ENCODE peak calls at places on chromosome 20, in seven cellular contexts. N is heart right ventricle, J is GM06990, L is brain microvascular endothelial cell, P is mammary epithelial cell, O is bronchial epithelial cell, Y is ovary. A is an unnamed sample. For H3K27me3 and H3K36me3, the result is how much of the 10 kb centered on the place peaks cover.

GRCh38 chr20:8721098-8721497 is 347.8 kb upstream of the PLCB4 start:
- DNase-seq in N (no peak), J (no peak), O (peak), P (peak), Y (no peak), L (peak), A (peak)

GRCh38 chr20:8652396-8652795 is 416.5 kb upstream of the PLCB4 start:
- DNase-seq in N (no peak), P (no peak), Y (no peak), L (no peak), O (no peak), J (no peak), A (no peak)

GRCh38 chr20:58649288-58650180 is 1.5 kb upstream of the STX16 start:
- DNase-seq in P (no peak), O (no peak), N (peak), Y (peak), L (no peak), J (peak), A (no peak)

GRCh38 chr20:20752712-20753111 is 40.3 kb upstream of the RALGAPA2 start:
- DNase-seq in P (no peak), N (no peak), Y (no peak), O (no peak), J (no peak), L (no peak), A (no peak)

GRCh38 chr20:3678893-3679720 is 2.7 kb downstream of the ADAM33 start:
- DNase-seq in J (no peak), P (no peak), L (no peak), N (no peak), O (no peak), Y (peak), A (no peak)

GRCh38 chr20:51457281-51457932 is 85.1 kb downstream of the NFATC2 start:
- DNase-seq in P (peak), Y (peak), O (peak), L (peak), N (peak), J (no peak), A (peak)

GRCh38 chr20:2136275-2136674 is 34.6 kb downstream of the STK35 start:
- DNase-seq in L (no peak), N (no peak), Y (no peak), J (no peak), P (no peak), O (no peak), A (no peak)

GRCh38 chr20:40956503-40956902 is 72.1 kb upstream of the TOP1 start:
- DNase-seq in O (no peak), P (no peak), Y (no peak), J (no peak), L (no peak), N (no peak), A (no peak)

GRCh38 chr20:35232575-35232974 is 6.1 kb downstream of the MMP24 start:
- DNase-seq in L (peak), J (no peak), N (no peak), O (no peak), Y (no peak), P (no peak), A (peak)

GRCh38 chr20:17925300-17925939 is 43.2 kb downstream of the SNX5 start:
- DNase-seq in N (no peak), P (no peak), O (no peak), J (no peak), L (no peak), Y (no peak), A (no peak)

GRCh38 chr20:54257090-54257816 is 49.4 kb downstream of the PFDN4 start:
- DNase-seq in J (no peak), P (peak), O (peak), Y (no peak), N (no peak), L (peak), A (peak)

GRCh38 chr20:11980263-11980662 is 62.6 kb downstream of the BTBD3 start:
- DNase-seq in N (no peak), Y (no peak), O (no peak), L (no peak), P (no peak), J (no peak), A (no peak)

GRCh38 chr20:41031243-41031619 is 2.6 kb downstream of the TOP1 start:
- DNase-seq in L (no peak), O (no peak), P (no peak), J (no peak), N (no peak), Y (no peak), A (no peak)

GRCh38 chr20:52410746-52411317 is 219.3 kb upstream of the ZFP64 start:
- DNase-seq in Y (no peak), N (no peak), J (no peak), O (no peak), P (no peak), L (no peak), A (no peak)

GRCh38 chr20:37349517-37350491 is 3.9 kb downstream of the SRC start:
- DNase-seq in J (no peak), L (no peak), Y (peak), O (no peak), N (no peak), P (no peak), A (no peak)

GRCh38 chr20:40949346-40949745 is 79.3 kb upstream of the TOP1 start:
- DNase-seq in P (peak), O (no peak), J (no peak), N (no peak), Y (no peak), L (no peak), A (no peak)

GRCh38 chr20:22572491-22572890 is 11.9 kb downstream of the FOXA2 start:
- DNase-seq in O (no peak), L (no peak), N (no peak), P (no peak), J (no peak), Y (no peak), A (no peak)
- H3K27me3 ChIP-seq in O (under half), L (half or more), N (half or more), P (half or more), J (under half), Y (under half), A (half or more)

DNA sequence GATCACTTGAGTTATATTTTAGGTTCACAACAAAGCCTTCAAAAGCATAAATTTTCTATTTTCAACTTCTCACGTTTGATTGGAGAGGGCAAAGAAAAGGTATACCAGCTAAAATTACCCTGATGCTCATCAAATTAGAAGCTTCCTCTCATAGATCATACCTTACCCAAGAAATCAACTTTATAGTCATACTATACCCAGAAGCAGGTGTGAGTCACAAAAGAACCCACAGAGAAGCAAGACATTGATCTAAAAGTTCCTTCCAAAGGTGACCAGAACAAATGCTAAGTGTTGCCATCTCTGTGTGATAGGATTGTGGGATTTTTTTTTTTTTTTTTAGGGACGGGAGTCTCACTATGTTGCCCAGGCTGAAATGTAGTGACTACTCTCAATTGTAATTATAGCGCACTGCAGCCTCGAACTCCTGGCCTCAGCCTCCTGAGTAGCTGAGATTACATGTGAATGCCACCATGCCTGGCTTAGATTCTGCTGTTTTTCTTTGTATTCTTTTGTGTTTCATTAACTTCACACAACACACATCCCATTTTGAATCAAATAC is 3.3 kb downstream of the EIF2S2 start:
- DNase-seq in P (peak), J (no peak), L (no peak), Y (no peak), O (no peak), N (no peak), A (no peak)
- H3K36me3 ChIP-seq in P (under half), J (under half), L (under half), Y (under half), O (under half), N (half or more), A (under half)

DNA sequence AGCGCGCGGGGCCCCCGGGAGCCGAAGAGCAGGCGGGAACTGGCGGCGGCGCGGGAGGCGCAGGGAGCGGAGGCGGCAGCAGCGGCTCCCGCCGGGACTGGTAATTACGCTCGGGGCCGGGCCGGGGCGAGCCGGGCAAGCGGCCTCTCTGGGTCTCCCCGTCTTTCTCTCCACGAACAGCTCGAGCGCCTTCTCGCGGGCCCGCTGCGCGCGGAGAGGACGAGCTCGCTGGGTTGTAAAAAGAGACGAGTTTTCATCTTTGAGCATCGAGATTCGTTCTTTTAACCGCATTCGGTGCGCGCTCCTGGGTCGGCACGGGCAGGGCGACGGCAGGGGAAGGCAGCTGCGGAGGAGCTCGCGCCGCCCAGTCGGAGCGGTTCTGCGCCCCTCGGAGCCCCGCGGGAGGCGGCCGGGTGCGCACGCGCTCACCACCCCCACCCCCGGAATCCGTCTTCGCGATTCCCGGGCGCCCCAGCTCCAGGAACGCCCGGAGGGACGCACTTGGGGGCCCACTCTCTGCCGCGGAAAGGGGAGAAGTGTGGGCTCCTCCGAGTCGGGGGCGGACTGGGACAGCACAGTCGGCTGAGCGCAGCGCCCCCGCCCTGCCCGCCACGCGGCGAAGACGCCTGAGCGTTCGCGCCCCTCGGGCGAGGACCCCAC is 38.0 kb downstream of the YTHDF1 start:
- DNase-seq in O (no peak), P (no peak), J (no peak), Y (no peak), N (no peak), L (no peak), A (no peak)
- H3K27me3 ChIP-seq in O (under half), P (half or more), J (under half), Y (under half), N (half or more), L (half or more), A (half or more)

DNA sequence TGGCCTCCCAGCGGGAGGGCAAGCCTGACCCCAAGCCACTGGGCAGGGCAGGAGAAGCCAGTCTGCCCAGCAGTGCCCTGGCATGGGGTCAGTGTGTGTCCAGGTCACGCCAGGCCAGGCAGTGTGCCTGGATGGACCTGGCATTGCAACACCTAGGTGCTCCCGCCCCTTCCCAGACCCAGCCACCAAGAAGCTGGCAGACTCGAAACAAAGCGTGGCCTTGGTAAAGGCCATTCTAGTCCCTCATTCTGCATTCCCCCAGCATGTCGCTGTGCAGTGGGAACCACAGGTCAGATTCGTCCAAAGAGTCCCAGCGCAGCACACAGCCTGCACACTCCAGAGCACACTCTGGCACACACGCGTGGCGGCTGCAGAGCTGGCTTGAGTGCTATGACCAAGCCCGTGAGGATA is 19.3 kb upstream of the APMAP start:
- DNase-seq in Y (no peak), J (no peak), O (no peak), L (no peak), P (no peak), N (no peak), A (no peak)
- H3K36me3 ChIP-seq in Y (under half), J (under half), O (under half), L (under half), P (under half), N (half or more), A (under half)

GRCh38 chr20:61424628-61425420 is 172.8 kb downstream of the CDH4 start:
- DNase-seq in J (no peak), Y (no peak), N (no peak), P (no peak), O (no peak), L (no peak), A (no peak)

GRCh38 chr20:61429458-61430227 is 177.6 kb downstream of the CDH4 start:
- DNase-seq in J (no peak), P (no peak), O (no peak), L (no peak), N (no peak), Y (no peak), A (no peak)

GRCh38 chr20:61422636-61423425 is 170.8 kb downstream of the CDH4 start:
- DNase-seq in L (no peak), P (no peak), O (no peak), N (no peak), J (no peak), Y (no peak), A (no peak)

GRCh38 chr20:61424011-61424627 is 172.1 kb downstream of the CDH4 start:
- DNase-seq in P (no peak), Y (no peak), L (no peak), O (no peak), J (no peak), N (no peak), A (no peak)

DNA sequence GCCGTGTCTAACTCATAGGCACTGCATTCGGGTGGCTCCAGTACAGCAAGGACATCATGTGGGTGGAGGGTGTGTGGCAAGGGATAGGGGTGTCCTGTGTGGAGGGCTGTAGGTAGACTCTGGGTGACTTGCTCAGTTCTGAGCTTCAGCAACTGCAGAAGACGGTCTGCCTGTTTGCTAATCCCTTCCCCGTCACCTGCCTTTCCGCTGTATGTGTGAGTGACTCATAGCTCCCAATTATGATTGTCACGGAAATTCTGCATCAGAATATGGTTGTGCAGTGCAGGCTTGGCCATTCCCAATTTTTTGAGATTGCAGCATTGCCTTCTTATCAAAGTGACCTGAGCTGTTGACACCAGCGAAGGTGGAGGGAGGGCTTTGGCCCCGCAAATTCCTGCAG is 174.3 kb downstream of the CDH4 start:
- DNase-seq in O (peak), L (no peak), J (no peak), Y (no peak), N (no peak), P (no peak), A (no peak)
- H3K27me3 ChIP-seq in O (under half), L (under half), J (under half), Y (under half), N (under half), P (under half), A (under half)

DNA sequence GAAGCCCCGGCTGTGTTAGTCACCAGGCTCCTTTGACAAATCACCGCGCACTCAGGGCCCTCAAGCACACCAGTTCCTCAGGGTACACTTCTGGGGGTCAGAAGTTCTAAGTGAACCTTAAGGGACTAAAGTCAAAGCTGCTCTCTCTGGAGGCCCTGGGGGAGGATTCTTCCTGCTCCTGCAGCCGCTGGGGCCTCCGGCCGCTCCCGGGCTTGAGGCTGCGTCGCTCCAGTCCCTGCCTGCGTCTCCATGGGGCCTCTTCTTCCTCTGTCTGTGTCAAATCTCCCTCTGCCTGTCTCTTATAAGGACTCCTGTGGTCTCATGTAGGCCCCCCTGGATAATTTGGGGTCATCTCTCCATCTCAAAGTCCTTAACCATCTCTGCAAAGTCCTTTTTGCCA is 18.1 kb upstream of the GATA5 start:
- DNase-seq in N (no peak), L (no peak), Y (no peak), P (no peak), O (no peak), J (no peak), A (no peak)
- H3K36me3 ChIP-seq in N (under half), L (under half), Y (under half), P (under half), O (under half), J (under half), A (under half)

GRCh38 chr20:57420571-57421257 is 29.5 kb downstream of the RBM38 start:
- DNase-seq in N (no peak), J (no peak), Y (no peak), O (no peak), P (no peak), L (no peak), A (no peak)
- H3K27me3 ChIP-seq in N (under half), J (under half), Y (under half), O (under half), P (under half), L (under half), A (under half)

GRCh38 chr20:46070215-46070910 is 19.4 kb downstream of the NCOA5 start:
- DNase-seq in L (peak), O (no peak), P (no peak), J (no peak), Y (no peak), N (no peak), A (peak)

GRCh38 chr20:46071573-46071972 is 18.2 kb downstream of the NCOA5 start:
- DNase-seq in J (no peak), P (no peak), L (no peak), N (no peak), Y (no peak), O (no peak), A (no peak)

GRCh38 chr20:46073024-46073423 is 16.7 kb downstream of the NCOA5 start:
- DNase-seq in L (no peak), O (no peak), J (no peak), P (no peak), Y (no peak), N (no peak), A (no peak)

GRCh38 chr20:46074006-46074405 is 15.8 kb downstream of the NCOA5 start:
- DNase-seq in J (no peak), N (no peak), P (no peak), O (no peak), L (no peak), Y (no peak), A (no peak)

GRCh38 chr20:46073443-46073842 is 16.3 kb downstream of the NCOA5 start:
- DNase-seq in L (no peak), J (no peak), Y (no peak), N (no peak), O (peak), P (peak), A (no peak)
- H3K36me3 ChIP-seq in L (under half), J (under half), Y (under half), N (half or more), O (under half), P (under half), A (under half)

DNA sequence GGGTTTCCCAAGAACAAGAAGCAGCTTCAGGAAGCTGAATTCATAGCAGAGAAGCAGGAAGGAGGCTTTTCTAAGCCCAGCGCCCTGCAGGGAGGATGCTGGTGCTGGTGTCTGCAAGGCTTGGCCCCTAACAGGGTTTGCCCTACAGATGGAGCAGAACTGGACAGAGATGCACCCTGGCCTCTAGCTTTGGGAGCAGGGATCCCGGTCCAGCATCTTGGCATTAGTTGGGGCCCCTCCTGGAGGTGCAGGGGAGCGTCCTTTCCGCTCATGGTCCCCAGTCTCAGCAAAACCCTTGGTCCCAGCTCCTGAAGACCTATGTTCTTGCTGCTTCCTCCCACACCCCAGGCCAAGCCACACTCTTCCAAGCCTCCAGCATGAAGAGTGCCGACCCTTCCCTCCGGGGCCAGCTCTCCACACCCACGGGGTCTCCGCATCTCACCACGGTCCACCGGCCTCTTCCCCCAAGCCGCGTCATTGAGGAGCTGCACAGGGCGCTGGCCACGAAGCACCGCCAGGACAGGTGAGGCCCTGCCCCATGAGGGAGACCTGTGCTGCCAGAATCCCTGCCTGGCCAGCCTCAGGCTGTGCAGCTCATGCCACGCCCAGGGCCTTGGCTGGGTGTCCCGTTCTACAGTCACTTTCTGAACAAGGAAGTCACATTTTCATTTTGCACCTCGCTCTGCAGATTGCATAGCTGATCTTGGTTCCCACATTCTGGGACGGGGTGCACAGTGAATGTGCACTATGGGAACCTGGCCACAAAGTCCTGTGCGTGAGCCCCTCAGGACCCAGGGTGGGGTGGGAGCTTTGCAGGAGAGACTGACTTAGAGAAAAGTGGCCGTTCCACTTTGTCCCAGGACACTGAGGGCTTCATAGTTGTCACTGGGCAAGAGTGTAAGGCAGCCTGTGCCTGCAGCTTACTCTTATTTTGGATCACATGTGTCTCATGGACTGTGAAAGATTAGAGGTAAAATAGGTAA is 160.2 kb downstream of the SYCP2 start:
- DNase-seq in L (no peak), J (no peak), Y (no peak), N (no peak), P (no peak), O (no peak), A (no peak)
- H3K27me3 ChIP-seq in L (under half), J (under half), Y (under half), N (under half), P (under half), O (under half), A (under half)

GRCh38 chr20:31785089-31785488 is 34.1 kb upstream of the MYLK2 start:
- DNase-seq in L (no peak), J (no peak), N (no peak), O (peak), Y (no peak), P (no peak), A (no peak)

GRCh38 chr20:31781945-31782344 is 37.2 kb upstream of the MYLK2 start:
- DNase-seq in J (no peak), L (no peak), Y (no peak), N (no peak), O (no peak), P (no peak), A (no peak)

DNA sequence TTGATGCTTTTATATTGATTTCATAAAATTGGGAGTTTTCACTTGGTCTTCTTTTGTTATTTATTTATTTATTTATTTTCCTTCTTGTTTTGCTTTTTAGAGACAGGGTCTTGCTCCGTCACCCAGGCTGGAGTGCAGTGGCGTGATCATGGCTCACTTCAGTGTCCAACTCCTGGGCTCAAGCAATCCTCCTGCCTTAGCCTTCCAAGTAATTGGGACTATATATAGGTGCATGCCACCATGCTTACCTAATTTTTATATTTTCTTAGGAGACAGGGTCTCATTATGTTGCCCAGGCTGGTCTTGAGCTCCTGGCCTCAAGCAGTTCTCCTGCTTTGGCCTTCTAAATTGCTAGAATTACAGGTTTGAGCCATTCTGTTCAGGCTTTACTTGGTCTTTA is 38.3 kb upstream of the MYLK2 start:
- DNase-seq in P (no peak), Y (no peak), J (no peak), L (no peak), N (no peak), O (no peak), A (no peak)
- H3K36me3 ChIP-seq in P (under half), Y (under half), J (under half), L (under half), N (half or more), O (under half), A (under half)